ENCODE peak calls at places on chromosomes 11 and 22, in seven cellular contexts. I, C, M, O, Z, K and T are unnamed samples. For H3K4me1 and H3K9me3, the result is how much of the 10 kb centered on the place peaks cover.

GRCh38 chr11:85627332-85627997 is at the start of gene DLG2:
- DNase-seq in I (no peak), C (peak), M (no peak), O (peak), Z (no peak), K (no peak), T (no peak)

GRCh38 chr22:45518580-45518991 is 15.9 kb downstream of the FBLN1 start:
- DNase-seq in I (no peak), C (no peak), M (no peak), O (peak), Z (no peak), K (no peak), T (peak)

GRCh38 chr11:46338636-46338987 is 8.7 kb upstream of the DGKZ start:
- DNase-seq in I (no peak), C (no peak), M (no peak), O (no peak), Z (no peak), K (no peak), T (no peak)

GRCh38 chr11:133907216-133907615 is 49.6 kb downstream of the IGSF9B start:
- DNase-seq in I (no peak), C (no peak), M (no peak), O (no peak), Z (no peak), K (no peak), T (no peak)

GRCh38 chr22:50444663-50445062 is 30.2 kb downstream of the SBF1 start:
- DNase-seq in I (no peak), C (peak), M (no peak), O (no peak), Z (no peak), K (no peak), T (no peak)

GRCh38 chr11:104028476-104028875 is 8.0 kb upstream of the DDI1 start:
- DNase-seq in I (no peak), C (no peak), M (no peak), O (no peak), Z (no peak), K (no peak), T (no peak)

GRCh38 chr11:2808850-2809847 is 76.4 kb downstream of the CDKN1C start:
- DNase-seq in I (no peak), C (no peak), M (no peak), O (no peak), Z (no peak), K (no peak), T (no peak)

GRCh38 chr11:6319879-6320410 is 356 bp downstream of the CAVIN3 start:
- DNase-seq in I (no peak), C (no peak), M (peak), O (peak), Z (no peak), K (no peak), T (peak)

GRCh38 chr11:65305501-65306268 is 9.0 kb upstream of the CDC42EP2 start:
- DNase-seq in I (no peak), C (no peak), M (no peak), O (peak), Z (no peak), K (no peak), T (no peak)

GRCh38 chr11:58939277-58939676 is at the start of gene GLYATL1:
- DNase-seq in I (no peak), C (no peak), M (no peak), O (no peak), Z (no peak), K (no peak), T (no peak)

GRCh38 chr22:37906364-37907008 is 389 bp downstream of the MICALL1 start:
- DNase-seq in I (no peak), C (peak), M (no peak), O (no peak), Z (peak), K (peak), T (no peak)

GRCh38 chr11:62025429-62026105 is 58.1 kb upstream of the FTH1 start:
- DNase-seq in I (peak), C (no peak), M (peak), O (peak), Z (peak), K (no peak), T (no peak)

GRCh38 chr22:20885557-20886323 is 26.9 kb downstream of the SNAP29 start:
- DNase-seq in I (no peak), C (peak), M (peak), O (peak), Z (no peak), K (peak), T (peak)
- H3K27ac ChIP-seq in I (no peak), C (no peak), M (peak), O (peak), Z (peak), K (no peak), T (peak)

GRCh38 chr11:114057605-114058004 is 1.9 kb upstream of the ZBTB16 start:
- DNase-seq in I (no peak), C (no peak), M (no peak), O (no peak), Z (no peak), K (no peak), T (no peak)

GRCh38 chr11:114058026-114058706 is 1.3 kb upstream of the ZBTB16 start:
- DNase-seq in I (no peak), C (no peak), M (peak), O (peak), Z (no peak), K (no peak), T (peak)

GRCh38 chr11:114059278-114059983 is at the start of gene ZBTB16:
- DNase-seq in I (no peak), C (no peak), M (peak), O (peak), Z (peak), K (no peak), T (peak)

GRCh38 chr11:114059984-114060401 is 482 bp downstream of the ZBTB16 start:
- DNase-seq in I (no peak), C (no peak), M (no peak), O (peak), Z (no peak), K (no peak), T (no peak)

GRCh38 chr11:114058871-114059277 is 637 bp upstream of the ZBTB16 start:
- DNase-seq in I (no peak), C (no peak), M (peak), O (peak), Z (no peak), K (no peak), T (peak)
- H3K4me1 ChIP-seq in I (under half), C (under half), M (under half), O (under half), Z (under half), K (under half), T (under half)

DNA sequence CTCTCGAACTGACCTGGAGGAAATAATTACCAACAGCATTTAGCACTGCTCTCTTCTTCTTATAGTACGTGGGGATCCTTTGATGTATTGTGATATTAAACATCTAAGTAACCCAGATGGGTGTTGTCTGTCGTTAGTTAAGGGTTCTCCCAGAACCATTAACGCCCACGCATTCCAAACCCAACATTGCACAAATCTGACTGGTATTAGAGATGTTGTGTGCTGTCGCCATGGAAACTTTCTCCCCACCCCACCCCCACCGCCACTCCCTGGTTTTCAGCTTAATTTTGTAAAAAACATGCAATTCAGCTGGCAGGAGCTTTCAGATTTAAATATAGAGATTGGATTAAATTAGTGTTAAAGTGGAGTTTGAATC is 1495.2 kb downstream of the TBC1D22A start:
- DNase-seq in I (no peak), C (no peak), M (peak), O (no peak), Z (no peak), K (no peak), T (no peak)
- H3K9me3 ChIP-seq in I (under half), C (under half), M (under half), O (under half), Z (under half), K (under half), T (under half)

GRCh38 chr11:119904636-119905035 is 175.6 kb upstream of the NECTIN1 start:
- DNase-seq in I (no peak), C (no peak), M (no peak), O (peak), Z (no peak), K (no peak), T (no peak)
- H3K27ac ChIP-seq in I (no peak), C (no peak), M (no peak), O (peak), Z (no peak), K (no peak), T (no peak)

GRCh38 chr11:8810331-8811301 is 100.4 kb upstream of the AKIP1 start:
- DNase-seq in I (no peak), C (no peak), M (peak), O (peak), Z (no peak), K (no peak), T (peak)

GRCh38 chr11:8813658-8814057 is 97.3 kb upstream of the AKIP1 start:
- DNase-seq in I (no peak), C (peak), M (peak), O (peak), Z (peak), K (peak), T (no peak)

GRCh38 chr11:8812438-8812837 is 98.6 kb upstream of the AKIP1 start:
- DNase-seq in I (no peak), C (no peak), M (peak), O (peak), Z (no peak), K (no peak), T (peak)

GRCh38 chr11:8809605-8810272 is 101.2 kb upstream of the AKIP1 start:
- DNase-seq in I (no peak), C (no peak), M (no peak), O (no peak), Z (no peak), K (peak), T (no peak)

DNA sequence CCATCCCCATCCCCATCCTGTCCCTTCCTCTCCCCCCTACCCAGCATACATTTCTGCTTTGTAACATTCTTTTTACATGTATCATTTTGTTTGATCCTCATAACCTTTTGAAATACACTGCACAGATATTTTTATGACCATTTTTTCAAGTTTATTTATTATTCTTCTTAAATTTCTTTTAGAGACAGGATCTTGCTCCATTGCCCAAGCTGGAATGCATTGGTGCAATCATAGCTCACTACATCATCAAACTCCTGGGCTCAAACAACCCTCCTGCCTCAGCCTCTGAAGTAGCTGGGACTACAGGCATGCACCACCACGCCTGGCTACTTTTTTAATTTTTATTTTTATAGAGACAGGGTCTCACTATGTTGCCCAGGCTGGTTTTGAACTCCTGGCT is 99.4 kb upstream of the AKIP1 start:
- DNase-seq in I (no peak), C (no peak), M (no peak), O (no peak), Z (no peak), K (no peak), T (no peak)
- H3K4me1 ChIP-seq in I (under half), C (under half), M (half or more), O (half or more), Z (under half), K (under half), T (half or more)

DNA sequence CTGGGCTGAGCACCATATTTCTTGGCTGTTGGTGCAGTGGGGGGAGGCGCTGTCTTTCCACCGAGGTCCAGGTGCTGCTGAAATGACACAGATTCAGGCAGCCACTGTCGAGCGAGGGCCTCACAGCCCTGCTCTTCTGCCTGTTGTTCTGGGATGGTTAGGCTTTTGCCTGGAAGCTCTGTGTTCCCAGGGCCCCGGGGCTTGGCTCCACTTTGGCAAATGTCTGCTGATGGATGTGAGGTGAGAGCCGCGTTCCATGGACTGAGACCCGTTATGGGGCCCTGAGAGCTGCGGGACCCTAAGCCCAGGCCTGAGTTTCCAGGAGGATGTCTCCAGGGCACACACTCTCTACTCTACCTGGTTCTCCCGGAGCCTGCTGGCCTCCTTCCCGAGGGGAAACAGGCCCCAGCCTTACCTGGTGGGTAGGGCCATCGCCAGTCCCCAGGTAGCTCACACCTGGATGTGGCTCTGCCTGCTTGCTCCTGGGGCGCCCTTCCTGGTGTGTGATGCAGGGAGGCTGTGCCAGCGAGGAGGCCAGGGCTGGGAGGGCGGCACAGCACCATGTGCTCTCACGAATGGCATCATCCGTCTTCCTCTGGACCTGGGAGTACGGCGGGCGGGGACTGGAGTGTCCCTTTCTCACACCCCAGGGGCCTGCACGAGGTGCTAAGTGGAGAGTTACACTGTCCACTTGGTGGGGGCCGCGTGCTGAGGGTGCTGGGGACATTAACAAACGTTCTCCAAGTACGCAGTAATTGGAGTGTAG is 435.5 kb downstream of the TBC1D22A start:
- DNase-seq in I (no peak), C (no peak), M (no peak), O (no peak), Z (no peak), K (no peak), T (peak)
- H3K9me3 ChIP-seq in I (under half), C (under half), M (under half), O (under half), Z (under half), K (under half), T (under half)

GRCh38 chr11:35126000-35126878 is 12.7 kb upstream of the CD44 start:
- DNase-seq in I (no peak), C (no peak), M (no peak), O (no peak), Z (no peak), K (no peak), T (no peak)

GRCh38 chr11:35131094-35131493 is 7.9 kb upstream of the CD44 start:
- DNase-seq in I (no peak), C (no peak), M (no peak), O (no peak), Z (no peak), K (no peak), T (no peak)

GRCh38 chr11:35122308-35122707 is 16.7 kb upstream of the CD44 start:
- DNase-seq in I (no peak), C (no peak), M (no peak), O (no peak), Z (no peak), K (peak), T (no peak)

GRCh38 chr11:35127619-35128018 is 11.4 kb upstream of the CD44 start:
- DNase-seq in I (no peak), C (no peak), M (no peak), O (no peak), Z (no peak), K (no peak), T (no peak)

GRCh38 chr11:35126879-35127576 is 11.9 kb upstream of the CD44 start:
- DNase-seq in I (no peak), C (no peak), M (no peak), O (no peak), Z (no peak), K (no peak), T (no peak)
- H3K27ac ChIP-seq in I (no peak), C (no peak), M (no peak), O (no peak), Z (no peak), K (no peak), T (no peak)